ENCODE peak calls at places on chromosome 20, in four cellular contexts. One of them, this sample, is unnamed.

GRCh38 chr20:50190251-50191064 is at the start of gene CEBPB:
- DNase-seq in right lobe of liver: peak; percentile 95
- DNase-seq in sigmoid colon: peak; percentile 97
- DNase-seq in breast epithelium: peak; percentile 90
- DNase-seq in this sample: peak; percentile 90

GRCh38 chr20:13822459-13822858 is 37.6 kb downstream of the NDUFAF5 start:
- DNase-seq in right lobe of liver: no peak
- DNase-seq in sigmoid colon: no peak
- DNase-seq in breast epithelium: no peak
- DNase-seq in this sample: no peak

GRCh38 chr20:46423882-46424482 is 17.6 kb upstream of the ELMO2 start:
- DNase-seq in right lobe of liver: no peak
- DNase-seq in sigmoid colon: no peak
- DNase-seq in breast epithelium: no peak
- DNase-seq in this sample: no peak

GRCh38 chr20:55058938-55059337 is 583.5 kb downstream of the DOK5 start:
- DNase-seq in right lobe of liver: no peak
- DNase-seq in sigmoid colon: no peak
- DNase-seq in breast epithelium: no peak
- DNase-seq in this sample: no peak

GRCh38 chr20:54234991-54235390 is 27.1 kb downstream of the PFDN4 start:
- DNase-seq in right lobe of liver: no peak
- DNase-seq in sigmoid colon: no peak
- DNase-seq in breast epithelium: no peak
- DNase-seq in this sample: no peak

GRCh38 chr20:37392441-37393195 is 46.7 kb downstream of the SRC start:
- DNase-seq in right lobe of liver: peak; percentile 15
- DNase-seq in sigmoid colon: no peak
- DNase-seq in breast epithelium: no peak
- DNase-seq in this sample: no peak

GRCh38 chr20:19275630-19276071 is 63.2 kb downstream of the SLC24A3 start:
- DNase-seq in right lobe of liver: no peak
- DNase-seq in sigmoid colon: peak; percentile 93
- DNase-seq in breast epithelium: peak; percentile 68
- DNase-seq in this sample: peak; percentile 72

GRCh38 chr20:5848711-5849505 is 98.7 kb downstream of the SHLD1 start:
- DNase-seq in right lobe of liver: no peak
- DNase-seq in sigmoid colon: no peak
- DNase-seq in breast epithelium: no peak
- DNase-seq in this sample: no peak

GRCh38 chr20:37342231-37343177 is 3.4 kb upstream of the SRC start:
- DNase-seq in right lobe of liver: peak; percentile 10
- DNase-seq in sigmoid colon: no peak
- DNase-seq in breast epithelium: no peak
- DNase-seq in this sample: no peak

GRCh38 chr20:41158082-41158625 is 20.8 kb downstream of the PLCG1 start:
- DNase-seq in right lobe of liver: no peak
- DNase-seq in sigmoid colon: no peak
- DNase-seq in breast epithelium: no peak
- DNase-seq in this sample: no peak
- H3K4me1 ChIP-seq in right lobe of liver: no peaks in the 10 kb centered on the region
- H3K4me1 ChIP-seq in sigmoid colon: peaks cover 14% of the 10 kb centered on the region
- H3K4me1 ChIP-seq in breast epithelium: peaks cover 6% of the 10 kb centered on the region
- H3K4me1 ChIP-seq in this sample: no peaks in the 10 kb centered on the region

GRCh38 chr20:3209023-3209945 is at the start of gene ITPA:
- DNase-seq in right lobe of liver: peak; percentile 53
- DNase-seq in sigmoid colon: no peak
- DNase-seq in breast epithelium: no peak
- DNase-seq in this sample: no peak
- TF ChIP-seq POLR2A in right lobe of liver: no peak
- TF ChIP-seq POLR2A in sigmoid colon: no peak
- TF ChIP-seq POLR2A in breast epithelium: no peak
- TF ChIP-seq POLR2A in this sample: no peak

GRCh38 chr20:1308702-1309095 is 20.2 kb downstream of the SDCBP2 start:
- DNase-seq in right lobe of liver: no peak
- DNase-seq in sigmoid colon: no peak
- DNase-seq in breast epithelium: no peak
- DNase-seq in this sample: no peak

GRCh38 chr20:1310087-1310486 is 18.9 kb downstream of the SDCBP2 start:
- DNase-seq in right lobe of liver: no peak
- DNase-seq in sigmoid colon: no peak
- DNase-seq in breast epithelium: no peak
- DNase-seq in this sample: no peak

GRCh38 chr20:1312308-1312707 is 16.6 kb downstream of the SDCBP2 start:
- DNase-seq in right lobe of liver: no peak
- DNase-seq in sigmoid colon: no peak
- DNase-seq in breast epithelium: no peak
- DNase-seq in this sample: no peak

GRCh38 chr20:1309439-1309847 is 19.5 kb downstream of the SDCBP2 start:
- DNase-seq in right lobe of liver: no peak
- DNase-seq in sigmoid colon: no peak
- DNase-seq in breast epithelium: no peak
- DNase-seq in this sample: no peak

DNA sequence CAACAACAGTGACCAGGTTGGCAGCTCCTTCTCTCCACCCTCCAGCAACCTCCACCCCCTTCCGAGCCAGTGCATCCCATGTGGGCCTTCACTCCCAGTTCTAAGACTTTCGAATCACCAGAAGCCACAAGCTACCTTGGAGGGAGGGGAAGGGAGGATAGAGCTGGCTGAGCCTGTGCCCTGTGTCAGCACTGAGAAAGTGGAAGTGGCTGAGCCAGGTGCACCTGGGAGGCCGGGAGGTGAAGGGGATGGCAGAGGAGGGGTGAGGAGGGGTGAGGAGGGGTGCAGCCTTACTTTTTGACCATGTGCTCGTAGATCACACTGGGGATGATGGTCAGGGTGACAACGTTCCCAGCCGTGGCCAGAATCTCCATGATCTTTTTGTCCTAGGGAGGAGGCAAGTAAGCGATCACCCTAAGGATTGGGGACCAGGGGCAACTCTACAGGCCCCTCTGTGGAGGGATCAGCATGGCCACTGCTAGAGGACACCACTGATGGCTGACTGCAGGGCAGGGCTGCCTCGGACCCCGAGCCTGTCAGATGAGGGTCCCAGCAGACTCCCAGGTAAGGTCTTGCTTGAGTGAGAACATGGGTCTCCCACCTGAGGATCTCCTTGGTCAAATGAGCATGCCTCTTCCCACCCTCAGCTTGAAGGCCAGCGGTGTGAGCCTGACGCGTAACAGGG is 18.3 kb downstream of the SDCBP2 start:
- DNase-seq in right lobe of liver: no peak
- DNase-seq in sigmoid colon: no peak
- DNase-seq in breast epithelium: no peak
- DNase-seq in this sample: no peak
- H3K4me1 ChIP-seq in right lobe of liver: no peaks in the 10 kb centered on the region
- H3K4me1 ChIP-seq in sigmoid colon: peaks cover 9% of the 10 kb centered on the region
- H3K4me1 ChIP-seq in breast epithelium: peaks cover 6% of the 10 kb centered on the region
- H3K4me1 ChIP-seq in this sample: no peaks in the 10 kb centered on the region

GRCh38 chr20:8306916-8307315 is 174.8 kb downstream of the PLCB1 start:
- DNase-seq in right lobe of liver: no peak
- DNase-seq in sigmoid colon: no peak
- DNase-seq in breast epithelium: no peak
- DNase-seq in this sample: no peak
- TF ChIP-seq POLR2A in right lobe of liver: no peak
- TF ChIP-seq POLR2A in sigmoid colon: no peak
- TF ChIP-seq POLR2A in breast epithelium: no peak
- TF ChIP-seq POLR2A in this sample: no peak

GRCh38 chr20:35560541-35560940 is 18.7 kb downstream of the ERGIC3 start:
- DNase-seq in right lobe of liver: no peak
- DNase-seq in sigmoid colon: no peak
- DNase-seq in breast epithelium: no peak
- DNase-seq in this sample: no peak

GRCh38 chr20:35563834-35564233 is 22.0 kb downstream of the ERGIC3 start:
- DNase-seq in right lobe of liver: no peak
- DNase-seq in sigmoid colon: no peak
- DNase-seq in breast epithelium: no peak
- DNase-seq in this sample: no peak

GRCh38 chr20:35561671-35562070 is 19.8 kb downstream of the ERGIC3 start:
- DNase-seq in right lobe of liver: no peak
- DNase-seq in sigmoid colon: no peak
- DNase-seq in breast epithelium: no peak
- DNase-seq in this sample: no peak

GRCh38 chr20:35561268-35561667 is 19.4 kb downstream of the ERGIC3 start:
- DNase-seq in right lobe of liver: no peak
- DNase-seq in sigmoid colon: no peak
- DNase-seq in breast epithelium: no peak
- DNase-seq in this sample: no peak

DNA sequence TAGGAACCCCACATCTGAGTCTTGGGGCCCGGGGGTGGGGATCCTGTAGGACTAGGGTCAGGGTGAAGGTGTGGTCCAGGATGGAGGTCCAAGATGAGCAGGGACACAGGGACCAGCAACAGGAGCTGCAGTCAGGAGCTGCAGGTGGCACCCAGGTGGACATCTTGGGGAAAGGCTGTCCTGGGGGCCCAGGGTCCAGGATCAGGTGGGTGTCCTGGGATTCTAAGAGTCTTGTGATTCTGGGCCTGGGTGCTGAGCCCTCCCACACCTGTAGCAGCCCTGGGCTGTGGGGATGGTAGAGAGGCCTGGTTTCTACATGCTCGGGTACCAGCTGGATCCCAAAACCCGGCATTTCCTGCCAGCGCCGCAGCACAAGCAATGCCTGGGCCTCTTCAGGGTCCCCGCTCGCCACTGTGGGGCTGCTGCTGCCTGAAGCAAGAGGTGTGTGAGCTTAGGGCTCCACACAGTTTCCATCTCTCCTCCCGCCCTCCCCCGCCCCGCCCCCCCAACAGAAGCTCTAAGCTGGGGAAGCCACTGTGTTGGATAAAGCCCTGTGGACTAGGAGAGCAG is 20.7 kb downstream of the ERGIC3 start:
- DNase-seq in right lobe of liver: no peak
- DNase-seq in sigmoid colon: no peak
- DNase-seq in breast epithelium: no peak
- DNase-seq in this sample: no peak
- H3K4me1 ChIP-seq in right lobe of liver: no peaks in the 10 kb centered on the region
- H3K4me1 ChIP-seq in sigmoid colon: no peaks in the 10 kb centered on the region
- H3K4me1 ChIP-seq in breast epithelium: no peaks in the 10 kb centered on the region
- H3K4me1 ChIP-seq in this sample: no peaks in the 10 kb centered on the region

DNA sequence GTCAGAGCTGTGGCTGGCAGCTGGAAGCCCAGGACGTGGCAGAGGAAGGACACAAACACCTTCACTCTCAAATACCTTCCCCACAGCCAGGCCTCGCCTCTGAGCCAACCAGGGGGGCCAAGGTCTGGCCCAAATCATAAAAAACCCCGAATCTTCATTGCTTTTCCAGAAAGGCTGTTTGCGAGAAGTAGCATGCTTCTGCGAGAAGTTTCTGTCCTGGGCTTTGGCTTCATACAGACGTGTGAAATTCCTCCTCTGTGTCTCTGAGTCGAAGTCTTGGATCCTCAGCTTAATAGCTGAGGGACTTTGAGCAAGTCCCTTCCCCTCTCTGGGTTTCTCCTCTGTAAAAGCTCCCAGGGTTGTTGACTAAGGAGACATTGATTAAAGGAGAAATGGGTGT is 63.0 kb downstream of the CHMP4B start:
- DNase-seq in right lobe of liver: no peak
- DNase-seq in sigmoid colon: no peak
- DNase-seq in breast epithelium: no peak
- DNase-seq in this sample: no peak
- TF ChIP-seq POLR2A in right lobe of liver: no peak
- TF ChIP-seq POLR2A in sigmoid colon: no peak
- TF ChIP-seq POLR2A in breast epithelium: no peak
- TF ChIP-seq POLR2A in this sample: no peak

DNA sequence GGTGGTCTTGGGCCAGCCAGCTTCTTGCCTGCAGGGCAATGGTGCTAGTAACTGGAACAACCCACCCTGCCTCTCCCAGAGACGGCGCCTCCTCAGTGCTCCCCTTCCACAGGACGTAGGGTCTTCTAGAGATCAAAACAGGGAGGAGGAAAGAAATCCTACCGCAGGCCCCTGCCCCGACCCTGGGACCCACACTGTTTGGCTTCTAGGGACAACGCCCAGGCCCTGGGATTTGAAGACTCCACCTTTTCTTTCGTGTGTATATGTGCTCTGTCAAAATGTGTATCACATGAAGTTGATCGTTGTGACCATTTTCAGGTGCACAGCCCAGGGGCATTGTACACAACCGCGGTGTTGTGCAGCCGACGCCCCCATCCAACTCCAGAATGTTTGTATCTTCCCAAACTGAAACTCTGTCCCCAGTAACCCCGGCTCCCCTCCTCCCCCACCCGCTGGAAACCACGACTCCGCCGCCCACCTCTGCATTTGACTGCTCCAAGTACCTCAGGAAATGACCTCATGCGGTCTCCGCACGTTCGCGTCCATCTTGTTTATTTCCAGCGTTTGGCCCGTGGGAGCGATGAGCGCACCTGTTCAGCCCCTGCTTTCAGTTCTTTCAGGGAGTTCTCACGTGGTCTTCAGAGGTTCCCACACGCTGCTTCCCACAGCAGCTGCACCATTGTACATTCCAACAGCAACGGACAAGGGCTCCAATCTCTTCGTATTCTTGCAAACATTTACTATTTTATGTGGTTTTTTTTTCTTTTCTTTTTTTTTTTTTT is 3.4 kb upstream of the BHLHE23 start:
- DNase-seq in right lobe of liver: no peak
- DNase-seq in sigmoid colon: no peak
- DNase-seq in breast epithelium: peak; percentile 39
- DNase-seq in this sample: no peak
- H3K4me1 ChIP-seq in right lobe of liver: no peaks in the 10 kb centered on the region
- H3K4me1 ChIP-seq in sigmoid colon: peaks cover 35% of the 10 kb centered on the region
- H3K4me1 ChIP-seq in breast epithelium: peaks cover 15% of the 10 kb centered on the region
- H3K4me1 ChIP-seq in this sample: peaks cover 5% of the 10 kb centered on the region

GRCh38 chr20:10478930-10479329 is 43.8 kb downstream of the SLX4IP start:
- DNase-seq in right lobe of liver: no peak
- DNase-seq in sigmoid colon: no peak
- DNase-seq in breast epithelium: no peak
- DNase-seq in this sample: no peak

GRCh38 chr20:10474606-10475184 is 39.6 kb downstream of the SLX4IP start:
- DNase-seq in right lobe of liver: no peak
- DNase-seq in sigmoid colon: peak; percentile 71
- DNase-seq in breast epithelium: no peak
- DNase-seq in this sample: peak; percentile 29

GRCh38 chr20:10476319-10476724 is 41.2 kb downstream of the SLX4IP start:
- DNase-seq in right lobe of liver: no peak
- DNase-seq in sigmoid colon: no peak
- DNase-seq in breast epithelium: no peak
- DNase-seq in this sample: no peak

GRCh38 chr20:10478205-10478604 is 43.1 kb downstream of the SLX4IP start:
- DNase-seq in right lobe of liver: no peak
- DNase-seq in sigmoid colon: no peak
- DNase-seq in breast epithelium: no peak
- DNase-seq in this sample: no peak

DNA sequence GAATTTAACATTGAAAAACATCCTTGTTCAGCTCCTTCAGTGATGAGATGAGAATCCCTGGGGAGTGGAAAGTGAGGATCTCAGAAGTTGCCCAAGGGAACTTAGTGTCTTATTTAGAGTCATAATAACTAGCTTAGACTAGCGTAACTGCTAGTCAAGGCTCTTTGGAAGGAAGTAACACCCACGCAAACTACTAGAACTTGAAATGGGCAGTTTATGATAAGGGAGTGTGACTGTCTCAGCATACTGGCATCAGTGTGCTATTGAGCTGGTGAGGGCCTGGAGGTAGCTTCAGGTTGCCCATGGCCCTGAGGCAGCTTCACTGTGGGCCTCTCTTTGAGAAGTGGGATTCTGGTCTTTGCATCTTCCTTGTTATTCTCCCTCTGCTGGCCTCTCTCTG is 40.1 kb downstream of the SLX4IP start:
- DNase-seq in right lobe of liver: no peak
- DNase-seq in sigmoid colon: no peak
- DNase-seq in breast epithelium: no peak
- DNase-seq in this sample: no peak
- TF ChIP-seq POLR2A in right lobe of liver: no peak
- TF ChIP-seq POLR2A in sigmoid colon: no peak
- TF ChIP-seq POLR2A in breast epithelium: no peak
- TF ChIP-seq POLR2A in this sample: no peak